ENCODE peak calls at places on chromosome 10, in nine cellular contexts. O, B, U, Y, J, W, N, T and S are unnamed samples.

GRCh38 chr10:49057481-49057880 is 57.8 kb downstream of the VSTM4 start:
- DNase-seq in O (no peak), B (no peak), U (no peak), Y (no peak), J (no peak), W (no peak), N (no peak), T (no peak), S (no peak)

GRCh38 chr10:132961864-132962622 is 19.7 kb upstream of the CFAP46 start:
- DNase-seq in O (peak; percentile 78), B (peak; percentile 50), U (peak; percentile 89), Y (peak; percentile 92), J (peak; percentile 66), W (peak; percentile 88), N (no peak), T (peak; percentile 37), S (peak; percentile 51)

GRCh38 chr10:2978111-2978510 is 89.2 kb upstream of the PFKP start:
- DNase-seq in O (peak; percentile 75), B (peak; percentile 48), U (peak; percentile 64), Y (no peak), J (peak; percentile 43), W (peak; percentile 67), N (peak; percentile 63), T (peak; percentile 75), S (peak; percentile 69)

GRCh38 chr10:79387974-79388850 is 40.9 kb downstream of the PPIF start:
- DNase-seq in O (no peak), B (no peak), U (no peak), Y (peak; percentile 74), J (no peak), W (peak; percentile 1), N (no peak), T (no peak), S (no peak)

GRCh38 chr10:79159141-79159619 is 90.4 kb downstream of the ZMIZ1 start:
- DNase-seq in O (peak; percentile 81), B (peak; percentile 93), U (peak; percentile 87), Y (no peak), J (no peak), W (peak; percentile 77), N (no peak), T (no peak), S (no peak)

GRCh38 chr10:44435196-44435595 is 50.3 kb upstream of the CXCL12 start:
- DNase-seq in O (no peak), B (no peak), U (peak; percentile 7), Y (no peak), J (no peak), W (no peak), N (no peak), T (no peak), S (no peak)

GRCh38 chr10:129809431-129809830 is 154.6 kb downstream of the EBF3 start:
- DNase-seq in O (no peak), B (no peak), U (peak; percentile 1), Y (no peak), J (no peak), W (no peak), N (no peak), T (no peak), S (no peak)

GRCh38 chr10:6071181-6072175 is 9.3 kb upstream of the IL2RA start:
- DNase-seq in O (no peak), B (no peak), U (no peak), Y (no peak), J (no peak), W (no peak), N (peak; percentile 28), T (no peak), S (no peak)

GRCh38 chr10:117884088-117884487 is 162.7 kb downstream of the RAB11FIP2 start:
- DNase-seq in O (no peak), B (no peak), U (no peak), Y (no peak), J (no peak), W (no peak), N (no peak), T (no peak), S (no peak)

GRCh38 chr10:116722736-116723427 is 19.5 kb downstream of the HSPA12A start:
- DNase-seq in O (no peak), B (no peak), U (no peak), Y (no peak), J (no peak), W (no peak), N (no peak), T (no peak), S (no peak)

GRCh38 chr10:63703113-63703670 is 182.0 kb downstream of the REEP3 start:
- DNase-seq in O (peak; percentile 76), B (no peak), U (no peak), Y (no peak), J (no peak), W (peak; percentile 33), N (peak; percentile 97), T (no peak), S (peak; percentile 97)

GRCh38 chr10:129531195-129531968 is 64.3 kb downstream of the MGMT start:
- DNase-seq in O (peak; percentile 10), B (peak; percentile 37), U (peak; percentile 73), Y (peak; percentile 62), J (no peak), W (peak; percentile 63), N (no peak), T (peak; percentile 6), S (no peak)

GRCh38 chr10:68047088-68047487 is 28.0 kb downstream of the HERC4 start:
- DNase-seq in O (no peak), B (no peak), U (no peak), Y (no peak), J (no peak), W (no peak), N (no peak), T (no peak), S (no peak)

GRCh38 chr10:71409516-71410104 is 12.9 kb downstream of the CDH23 start:
- DNase-seq in O (no peak), B (no peak), U (no peak), Y (peak; percentile 42), J (no peak), W (no peak), N (no peak), T (no peak), S (no peak)

GRCh38 chr10:103709341-103709920 is 145.9 kb downstream of the SH3PXD2A start:
- DNase-seq in O (peak; percentile 49), B (peak; percentile 82), U (peak; percentile 93), Y (peak; percentile 92), J (no peak), W (peak; percentile 47), N (no peak), T (no peak), S (no peak)

GRCh38 chr10:69375307-69376151 is 41.2 kb downstream of the TACR2 start:
- DNase-seq in O (peak; percentile 52), B (no peak), U (peak; percentile 44), Y (peak; percentile 96), J (no peak), W (peak; percentile 87), N (no peak), T (no peak), S (no peak)

GRCh38 chr10:1273372-1274097 is 217.3 kb downstream of the WDR37 start:
- DNase-seq in O (no peak), B (no peak), U (no peak), Y (peak; percentile 80), J (no peak), W (no peak), N (no peak), T (no peak), S (no peak)

GRCh38 chr10:64795847-64796246 is 1274.6 kb downstream of the REEP3 start:
- DNase-seq in O (no peak), B (no peak), U (no peak), Y (no peak), J (no peak), W (no peak), N (no peak), T (no peak), S (no peak)

GRCh38 chr10:119408969-119409371 is 133.5 kb downstream of the RGS10 start:
- DNase-seq in O (peak; percentile 50), B (no peak), U (no peak), Y (no peak), J (no peak), W (peak; percentile 67), N (no peak), T (no peak), S (no peak)

GRCh38 chr10:60203993-60204618 is 185.6 kb downstream of the ANK3 start:
- DNase-seq in O (peak; percentile 61), B (peak; percentile 37), U (peak; percentile 45), Y (no peak), J (peak; percentile 2), W (peak; percentile 73), N (peak; percentile 44), T (peak; percentile 37), S (peak; percentile 72)